ENCODE peak calls at places on chromosome 22, in four cellular contexts. X is endothelial cell of umbilical vein, L is GM12878, Y is K562. D is an unnamed sample.

GRCh38 chr22:40534379-40535188 is 101.9 kb downstream of the MRTFA start:
- DNase-seq in L (peak), X (peak), Y (peak), D (peak)

GRCh38 chr22:47165338-47165931 is 403.0 kb downstream of the TBC1D22A start:
- DNase-seq in L (no peak), Y (no peak), X (no peak), D (no peak)

GRCh38 chr22:31141551-31141950 is 1.2 kb upstream of the PLA2G3 start:
- DNase-seq in Y (no peak), L (no peak), X (no peak), D (no peak)

GRCh38 chr22:46057762-46058420 is 80.9 kb upstream of the WNT7B start:
- DNase-seq in Y (no peak), X (no peak), L (peak), D (no peak)

GRCh38 chr22:20429254-20430100 is 8.1 kb downstream of the SCARF2 start:
- DNase-seq in L (no peak), Y (peak), X (no peak), D (no peak)

GRCh38 chr22:24160546-24160945 is 20.7 kb upstream of the SUSD2 start:
- DNase-seq in X (no peak), L (no peak), Y (no peak), D (no peak)

GRCh38 chr22:23090079-23090835 is 19.9 kb downstream of the GNAZ start:
- DNase-seq in Y (no peak), L (no peak), X (no peak), D (no peak)

GRCh38 chr22:44924724-44925123 is 85.1 kb downstream of the PHF21B start:
- DNase-seq in X (no peak), Y (no peak), L (no peak), D (no peak)

GRCh38 chr22:30816413-30816812 is 121.7 kb downstream of the OSBP2 start:
- DNase-seq in L (no peak), X (no peak), Y (peak), D (no peak)

GRCh38 chr22:21628386-21629261 is 1.2 kb downstream of the YDJC start:
- DNase-seq in X (no peak), L (no peak), Y (peak), D (no peak)

GRCh38 chr22:47296405-47297260 is 534.2 kb downstream of the TBC1D22A start:
- DNase-seq in Y (peak), X (no peak), L (no peak), D (no peak)

GRCh38 chr22:45968751-45969413 is 8.1 kb downstream of the WNT7B start:
- DNase-seq in X (no peak), Y (no peak), L (no peak), D (peak)

GRCh38 chr22:39359659-39360195 is 9.9 kb downstream of the SYNGR1 start:
- DNase-seq in L (no peak), Y (no peak), X (no peak), D (no peak)

GRCh38 chr22:27825174-27825573 is 23.6 kb upstream of the MN1 start:
- DNase-seq in X (no peak), L (no peak), Y (peak), D (no peak)

GRCh38 chr22:42937164-42937854 is 77.6 kb downstream of the PACSIN2 start:
- DNase-seq in X (no peak), L (no peak), Y (peak), D (peak)

GRCh38 chr22:19107730-19108074 is 14.5 kb downstream of the DGCR2 start:
- DNase-seq in L (no peak), Y (no peak), X (no peak), D (no peak)

GRCh38 chr22:31378123-31378522 is 21.3 kb upstream of the DRG1 start:
- DNase-seq in Y (no peak), L (no peak), X (peak), D (peak)

GRCh38 chr22:17542452-17542851 is 20.8 kb upstream of the SLC25A18 start:
- DNase-seq in L (no peak), Y (no peak), X (no peak), D (no peak)

GRCh38 chr22:25057013-25057881 is 104.7 kb downstream of the KIAA1671 start:
- DNase-seq in X (peak), L (no peak), Y (peak), D (no peak)

GRCh38 chr22:21936151-21936778 is 16.4 kb downstream of the PPM1F start:
- DNase-seq in L (no peak), X (no peak), Y (peak), D (peak)

GRCh38 chr22:22397292-22397870 is 111.2 kb downstream of the ZNF280B start:
- DNase-seq in Y (peak), L (no peak), X (no peak), D (no peak)

GRCh38 chr22:42649261-42650056 is at the start of gene CYB5R3:
- DNase-seq in L (no peak), X (peak), Y (peak), D (peak)

GRCh38 chr22:23742505-23743264 is 8.2 kb downstream of the ZNF70 start:
- DNase-seq in Y (no peak), L (no peak), X (no peak), D (no peak)

GRCh38 chr22:40200795-40201194 is 23.1 kb downstream of the TNRC6B start:
- DNase-seq in Y (no peak), L (no peak), X (no peak), D (no peak)

GRCh38 chr22:46897246-46897623 is 134.8 kb downstream of the TBC1D22A start:
- DNase-seq in Y (peak), X (no peak), L (no peak), D (no peak)

GRCh38 chr22:39348909-39349505 is 784 bp upstream of the SYNGR1 start:
- DNase-seq in L (no peak), Y (no peak), X (no peak), D (no peak)

GRCh38 chr22:42461511-42461910 is 29.3 kb upstream of the NFAM1 start:
- DNase-seq in Y (no peak), X (no peak), L (no peak), D (no peak)

GRCh38 chr22:24244144-24244787 is 616 bp downstream of the GGT5 start:
- DNase-seq in Y (no peak), X (peak), L (no peak), D (peak)

GRCh38 chr22:45975266-45976161 is 1.4 kb downstream of the WNT7B start:
- DNase-seq in L (no peak), X (no peak), Y (no peak), D (no peak)

GRCh38 chr22:20013382-20013871 is 3.2 kb downstream of the ARVCF start:
- DNase-seq in L (no peak), Y (peak), X (peak), D (peak)

GRCh38 chr22:22576244-22576988 is 17.4 kb upstream of the PRAME start:
- DNase-seq in X (peak), L (no peak), Y (peak), D (peak)

GRCh38 chr22:35630891-35631290 is 13.8 kb upstream of the MB start:
- DNase-seq in X (no peak), L (no peak), Y (no peak), D (no peak)

GRCh38 chr22:35633520-35633919 is 14.7 kb upstream of the APOL6 start:
- DNase-seq in X (no peak), Y (no peak), L (no peak), D (no peak)

GRCh38 chr22:35631597-35631996 is 14.5 kb upstream of the MB start:
- DNase-seq in L (no peak), Y (peak), X (peak), D (no peak)

GRCh38 chr22:35634015-35634414 is 14.2 kb upstream of the APOL6 start:
- DNase-seq in L (no peak), Y (peak), X (no peak), D (no peak)

DNA sequence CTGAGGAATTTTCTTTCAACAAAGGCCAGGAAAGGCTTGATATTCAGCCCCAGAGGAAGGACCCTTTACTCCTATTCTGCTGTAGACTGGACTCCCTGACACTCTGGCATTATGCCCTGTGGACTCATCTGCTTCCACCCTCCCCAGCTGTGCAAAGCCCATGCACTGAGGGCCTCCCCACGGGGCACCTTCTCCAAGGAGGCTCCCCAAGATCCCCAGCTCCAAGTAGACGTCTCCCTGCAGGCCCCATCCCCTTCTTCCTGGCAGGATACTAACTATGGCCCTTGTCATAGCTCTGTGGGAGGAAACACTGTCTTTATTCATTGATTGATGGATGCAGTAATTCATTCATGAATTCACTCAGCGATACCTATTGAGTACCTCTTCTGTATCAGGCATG is 15.3 kb upstream of the APOL6 start:
- DNase-seq in Y (no peak), L (no peak), X (no peak), D (no peak)
- TF ChIP-seq FOS in Y (no peak), L (no peak), X (no peak), D (no peak)

GRCh38 chr22:37566329-37566837 is 6.1 kb downstream of the CDC42EP1 start:
- DNase-seq in L (no peak), X (no peak), Y (no peak), D (no peak)
- TF ChIP-seq FOS in L (no peak), X (no peak), Y (no peak), D (no peak)

GRCh38 chr22:49768511-49768910 is 59.2 kb downstream of the BRD1 start:
- DNase-seq in X (no peak), Y (no peak), L (no peak), D (no peak)

GRCh38 chr22:49770454-49771265 is 57.0 kb downstream of the BRD1 start:
- DNase-seq in X (no peak), L (no peak), Y (no peak), D (no peak)

GRCh38 chr22:49768961-49769690 is 58.5 kb downstream of the BRD1 start:
- DNase-seq in Y (no peak), X (no peak), L (no peak), D (peak)

GRCh38 chr22:49771266-49772065 is 56.2 kb downstream of the BRD1 start:
- DNase-seq in L (no peak), Y (no peak), X (no peak), D (no peak)

DNA sequence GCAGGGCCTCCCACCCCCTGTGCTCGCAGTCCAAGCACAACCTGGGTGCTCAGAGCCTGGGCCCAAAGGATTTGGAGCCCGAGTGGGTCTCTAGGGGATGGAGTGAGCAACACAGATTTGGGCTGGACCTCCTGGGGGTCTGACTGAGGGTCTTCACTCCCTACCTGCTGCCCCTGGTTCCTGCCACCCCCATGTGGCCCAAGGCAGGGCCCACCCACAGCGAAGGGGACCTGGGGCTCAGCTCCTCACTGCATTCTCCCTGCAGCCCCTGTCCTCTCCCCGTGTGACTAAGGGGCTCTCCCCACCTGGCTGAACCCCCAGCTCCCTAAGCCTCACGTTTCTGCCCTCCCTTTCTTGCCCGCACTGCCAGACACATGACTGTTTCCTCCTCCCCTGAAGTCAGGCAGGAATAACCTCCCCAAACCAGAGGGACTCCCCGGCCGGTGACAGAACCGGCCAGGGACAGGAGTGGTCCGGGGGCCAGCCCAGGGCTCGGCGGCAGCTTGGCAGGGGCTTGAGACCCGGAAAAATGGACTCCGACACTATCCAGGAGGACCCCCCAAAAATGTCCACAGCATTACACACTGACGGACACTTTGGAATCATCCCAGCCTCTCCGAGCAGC is 57.9 kb downstream of the BRD1 start:
- DNase-seq in Y (no peak), X (no peak), L (no peak), D (no peak)
- TF ChIP-seq FOS in Y (no peak), X (no peak), L (no peak), D (no peak)

GRCh38 chr22:48758021-48758561 is 1069.6 kb downstream of the BRD1 start:
- DNase-seq in L (no peak), Y (no peak), X (no peak), D (no peak)

GRCh38 chr22:48757581-48757980 is 1070.1 kb downstream of the BRD1 start:
- DNase-seq in L (no peak), X (no peak), Y (no peak), D (no peak)

GRCh38 chr22:48761546-48761945 is 1066.1 kb downstream of the BRD1 start:
- DNase-seq in L (no peak), X (no peak), Y (no peak), D (no peak)

GRCh38 chr22:48758905-48759875 is 1068.5 kb downstream of the BRD1 start:
- DNase-seq in X (no peak), L (no peak), Y (no peak), D (no peak)

DNA sequence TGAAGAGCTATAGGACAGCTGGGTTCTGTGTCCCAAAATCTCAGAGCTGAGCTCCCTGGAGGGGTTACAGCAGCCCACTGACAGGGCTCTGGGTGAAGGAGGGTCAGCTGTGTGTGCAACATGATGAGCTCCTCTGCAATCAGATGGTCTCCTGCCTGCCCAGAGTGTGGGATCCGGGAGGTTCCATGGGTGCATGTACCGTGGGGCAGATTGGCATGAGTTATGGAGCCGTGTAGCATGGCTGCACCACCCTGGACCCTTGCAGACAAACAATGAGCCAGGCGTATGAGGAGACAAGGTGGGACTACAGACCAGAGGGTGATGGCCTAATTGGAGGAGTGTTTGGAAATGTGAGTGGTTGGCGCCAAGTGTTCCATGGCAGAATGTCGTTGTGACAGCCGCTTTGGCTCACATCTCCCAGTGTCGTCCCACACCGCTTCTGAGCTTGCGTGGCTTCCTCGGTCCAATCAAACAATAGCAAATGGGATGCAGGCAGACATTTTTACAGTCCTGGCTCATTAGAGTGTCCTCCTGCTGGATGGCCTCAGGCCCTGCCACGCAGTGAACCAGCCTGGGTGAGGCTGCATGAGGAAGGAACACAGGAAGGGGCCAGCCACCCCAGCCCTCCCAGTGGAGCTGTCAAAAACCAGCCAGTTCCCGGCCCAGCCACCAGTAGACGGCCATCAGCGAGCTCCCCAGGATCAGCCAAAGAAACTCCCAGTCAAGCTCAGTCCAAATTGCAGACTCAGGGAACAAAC is 1067.0 kb downstream of the BRD1 start:
- DNase-seq in Y (no peak), X (no peak), L (no peak), D (no peak)
- TF ChIP-seq FOS in Y (no peak), X (no peak), L (no peak), D (no peak)

GRCh38 chr22:34620832-34621231 is 445.1 kb upstream of the ISX start:
- DNase-seq in L (no peak), X (no peak), Y (no peak), D (no peak)
- TF ChIP-seq FOS in L (no peak), X (no peak), Y (no peak), D (no peak)

DNA sequence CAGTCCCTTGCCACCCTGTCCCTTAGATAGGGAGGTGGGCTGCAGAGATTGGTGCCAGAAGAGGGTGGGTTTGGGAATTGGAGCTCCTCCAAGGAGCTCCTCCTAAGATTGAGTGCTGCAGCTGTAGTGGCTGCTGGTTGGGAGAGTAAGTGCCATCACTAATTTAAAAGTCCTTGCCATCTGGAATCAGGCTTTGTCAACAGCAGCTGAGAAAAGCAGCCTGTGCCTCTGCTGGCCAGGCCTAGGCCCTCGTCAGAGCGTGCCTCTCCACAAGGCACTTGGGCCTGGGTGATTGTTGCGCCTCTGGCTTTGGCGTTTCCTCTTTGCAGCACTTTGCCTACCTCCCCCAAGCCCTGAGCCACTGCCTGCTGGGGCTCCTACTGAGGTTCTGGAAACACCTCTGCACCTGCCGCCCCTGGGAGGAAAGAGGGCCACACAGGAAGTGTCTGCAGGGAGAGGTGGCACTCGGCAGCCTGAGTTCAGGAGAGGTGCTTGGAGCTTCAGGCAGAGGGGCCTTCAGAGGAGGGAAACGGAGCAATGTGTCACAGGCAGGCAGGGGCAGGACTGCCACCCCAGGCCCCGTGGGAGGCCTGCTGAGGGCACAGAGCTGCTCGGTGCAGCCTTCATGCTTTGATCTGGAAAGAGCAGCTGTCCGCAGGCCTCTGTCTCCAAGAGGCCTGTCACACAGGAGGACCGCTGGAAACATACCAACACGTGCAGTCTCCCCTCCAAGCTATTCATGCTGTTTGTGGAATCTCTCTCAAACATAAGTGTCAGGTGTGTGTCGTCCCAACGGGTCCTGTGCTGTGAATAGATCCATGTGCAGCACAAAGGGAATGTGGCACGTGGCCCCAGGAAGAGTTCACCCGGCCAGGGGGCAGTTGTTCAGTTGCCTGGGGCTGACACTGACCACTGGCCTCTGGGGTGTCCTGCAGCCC is 61.6 kb upstream of the EMID1 start:
- DNase-seq in L (no peak), X (no peak), Y (no peak), D (no peak)
- TF ChIP-seq FOS in L (no peak), X (no peak), Y (no peak), D (no peak)

D was measured in IMR-90.